ENCODE peak calls at places on chromosomes 16 and 17, in seven cellular contexts. H is T-helper 1 cell; I is GM19239; F is activated CD4-positive, alpha-beta T cell treated with anti-CD3 and anti-CD28 coated beads for 24 hours; U is AG09309; R is KBM-7; W is sciatic nerve. N is an unnamed sample.

GRCh38 chr17:65137076-65137935 is at the start of gene RGS9:
- DNase-seq in I (peak), W (peak), F (peak), H (peak), U (no peak), R (peak), N (peak)

GRCh38 chr17:1069847-1070246 is 72.9 kb downstream of the TIMM22 start:
- DNase-seq in H (no peak), I (no peak), R (no peak), U (no peak), W (no peak), F (no peak), N (no peak)

GRCh38 chr17:81651692-81652091 is 4.7 kb downstream of the PDE6G start:
- DNase-seq in U (peak), W (no peak), H (no peak), I (no peak), R (no peak), F (no peak), N (peak)

GRCh38 chr17:50203589-50204345 is 2.3 kb upstream of the COL1A1 start:
- DNase-seq in F (no peak), I (no peak), U (peak), H (no peak), R (no peak), W (peak), N (peak)

GRCh38 chr16:83402160-83402794 is 405.5 kb upstream of the HSBP1 start:
- DNase-seq in R (no peak), H (no peak), F (no peak), U (no peak), W (no peak), I (no peak), N (no peak)

GRCh38 chr16:24906199-24906808 is 60.5 kb downstream of the SLC5A11 start:
- DNase-seq in U (no peak), W (no peak), I (no peak), R (peak), F (no peak), H (no peak), N (peak)

GRCh38 chr17:6797718-6798351 is 21.8 kb downstream of the FBXO39 start:
- DNase-seq in F (no peak), I (no peak), H (no peak), W (no peak), U (peak), R (no peak), N (peak)

GRCh38 chr17:62080647-62081046 is 15.6 kb upstream of the MED13 start:
- DNase-seq in W (no peak), U (no peak), I (no peak), R (no peak), F (no peak), H (no peak), N (no peak)

GRCh38 chr16:78608305-78608776 is 508.9 kb downstream of the WWOX start:
- DNase-seq in W (no peak), I (no peak), U (no peak), F (no peak), H (no peak), R (no peak), N (no peak)

GRCh38 chr16:85471469-85472431 is 141.4 kb upstream of the GSE1 start:
- DNase-seq in R (no peak), H (no peak), U (no peak), W (no peak), I (no peak), F (no peak), N (no peak)

GRCh38 chr17:20992987-20993862 is 49.6 kb downstream of the USP22 start:
- DNase-seq in W (peak), H (peak), U (peak), R (peak), I (peak), F (peak), N (peak)